ENCODE peak calls at places on chromosome 2, in six cellular contexts. One of them, this sample, is unnamed.

GRCh38 chr2:203195331-203195730 is 43.5 kb upstream of the CYP20A1 start:
- DNase-seq in AG10803: peak
- DNase-seq in COR-L47: no peak
- DNase-seq in CD4-positive, alpha-beta T cell: no peak
- DNase-seq in SW480: no peak
- DNase-seq in upper lobe of right lung: no peak
- DNase-seq in this sample: no peak

GRCh38 chr2:10231551-10232085 is 71.1 kb upstream of the HPCAL1 start:
- DNase-seq in AG10803: no peak
- DNase-seq in COR-L47: no peak
- DNase-seq in CD4-positive, alpha-beta T cell: peak
- DNase-seq in SW480: no peak
- DNase-seq in upper lobe of right lung: peak
- DNase-seq in this sample: no peak

GRCh38 chr2:53452957-53453748 is 314.5 kb upstream of the CHAC2 start:
- DNase-seq in AG10803: no peak
- DNase-seq in COR-L47: no peak
- DNase-seq in CD4-positive, alpha-beta T cell: no peak
- DNase-seq in SW480: peak
- DNase-seq in upper lobe of right lung: no peak
- DNase-seq in this sample: no peak

GRCh38 chr2:138722316-138722715 is 57.9 kb downstream of the NXPH2 start:
- DNase-seq in AG10803: peak
- DNase-seq in COR-L47: no peak
- DNase-seq in CD4-positive, alpha-beta T cell: no peak
- DNase-seq in SW480: no peak
- DNase-seq in upper lobe of right lung: no peak
- DNase-seq in this sample: no peak

GRCh38 chr2:201971516-201972228 is 62.0 kb upstream of the FZD7 start:
- DNase-seq in AG10803: peak
- DNase-seq in COR-L47: no peak
- DNase-seq in CD4-positive, alpha-beta T cell: no peak
- DNase-seq in SW480: no peak
- DNase-seq in upper lobe of right lung: no peak
- DNase-seq in this sample: no peak

GRCh38 chr2:96259497-96259921 is 6.3 kb downstream of the TMEM127 start:
- DNase-seq in AG10803: no peak
- DNase-seq in COR-L47: no peak
- DNase-seq in CD4-positive, alpha-beta T cell: no peak
- DNase-seq in SW480: peak
- DNase-seq in upper lobe of right lung: no peak
- DNase-seq in this sample: no peak

GRCh38 chr2:117760916-117761315 is 53.6 kb upstream of the DDX18 start:
- DNase-seq in AG10803: no peak
- DNase-seq in COR-L47: no peak
- DNase-seq in CD4-positive, alpha-beta T cell: no peak
- DNase-seq in SW480: no peak
- DNase-seq in upper lobe of right lung: no peak
- DNase-seq in this sample: no peak

GRCh38 chr2:203252851-203253250 is 14.0 kb downstream of the CYP20A1 start:
- DNase-seq in AG10803: no peak
- DNase-seq in COR-L47: no peak
- DNase-seq in CD4-positive, alpha-beta T cell: no peak
- DNase-seq in SW480: no peak
- DNase-seq in upper lobe of right lung: no peak
- DNase-seq in this sample: no peak

GRCh38 chr2:176584333-176584732 is 315.1 kb downstream of the MTX2 start:
- DNase-seq in AG10803: peak
- DNase-seq in COR-L47: no peak
- DNase-seq in CD4-positive, alpha-beta T cell: no peak
- DNase-seq in SW480: peak
- DNase-seq in upper lobe of right lung: no peak
- DNase-seq in this sample: no peak

GRCh38 chr2:170156592-170156991 is 21.4 kb upstream of the MYO3B start:
- DNase-seq in AG10803: no peak
- DNase-seq in COR-L47: no peak
- DNase-seq in CD4-positive, alpha-beta T cell: no peak
- DNase-seq in SW480: no peak
- DNase-seq in upper lobe of right lung: no peak
- DNase-seq in this sample: no peak

GRCh38 chr2:32009479-32010256 is 1.1 kb downstream of the MEMO1 start:
- DNase-seq in AG10803: peak
- DNase-seq in COR-L47: no peak
- DNase-seq in CD4-positive, alpha-beta T cell: peak
- DNase-seq in SW480: peak
- DNase-seq in upper lobe of right lung: peak
- DNase-seq in this sample: peak

GRCh38 chr2:20443276-20443920 is 3.5 kb upstream of the RHOB start:
- DNase-seq in AG10803: peak
- DNase-seq in COR-L47: peak
- DNase-seq in CD4-positive, alpha-beta T cell: no peak
- DNase-seq in SW480: peak
- DNase-seq in upper lobe of right lung: peak
- DNase-seq in this sample: peak

GRCh38 chr2:239035361-239035814 is 187.5 kb downstream of the TWIST2 start:
- DNase-seq in AG10803: no peak
- DNase-seq in COR-L47: no peak
- DNase-seq in CD4-positive, alpha-beta T cell: peak
- DNase-seq in SW480: no peak
- DNase-seq in upper lobe of right lung: peak
- DNase-seq in this sample: peak

GRCh38 chr2:113963965-113964364 is 74.1 kb downstream of the ACTR3 start:
- DNase-seq in AG10803: peak
- DNase-seq in COR-L47: no peak
- DNase-seq in CD4-positive, alpha-beta T cell: no peak
- DNase-seq in SW480: no peak
- DNase-seq in upper lobe of right lung: no peak
- DNase-seq in this sample: no peak

GRCh38 chr2:173544621-173545363 is 190.1 kb downstream of the CDCA7 start:
- DNase-seq in AG10803: no peak
- DNase-seq in COR-L47: no peak
- DNase-seq in CD4-positive, alpha-beta T cell: no peak
- DNase-seq in SW480: no peak
- DNase-seq in upper lobe of right lung: no peak
- DNase-seq in this sample: no peak

GRCh38 chr2:230901006-230901405 is 24.0 kb downstream of the GPR55 start:
- DNase-seq in AG10803: no peak
- DNase-seq in COR-L47: no peak
- DNase-seq in CD4-positive, alpha-beta T cell: peak
- DNase-seq in SW480: no peak
- DNase-seq in upper lobe of right lung: no peak
- DNase-seq in this sample: no peak

GRCh38 chr2:20179755-20180594 is 45.0 kb downstream of the SDC1 start:
- DNase-seq in AG10803: no peak
- DNase-seq in COR-L47: no peak
- DNase-seq in CD4-positive, alpha-beta T cell: no peak
- DNase-seq in SW480: peak
- DNase-seq in upper lobe of right lung: peak
- DNase-seq in this sample: no peak

GRCh38 chr2:23751747-23752265 is 175.1 kb downstream of the ATAD2B start:
- DNase-seq in AG10803: no peak
- DNase-seq in COR-L47: no peak
- DNase-seq in CD4-positive, alpha-beta T cell: no peak
- DNase-seq in SW480: no peak
- DNase-seq in upper lobe of right lung: no peak
- DNase-seq in this sample: no peak

GRCh38 chr2:137809252-137809651 is 155.0 kb upstream of the HNMT start:
- DNase-seq in AG10803: no peak
- DNase-seq in COR-L47: no peak
- DNase-seq in CD4-positive, alpha-beta T cell: no peak
- DNase-seq in SW480: no peak
- DNase-seq in upper lobe of right lung: no peak
- DNase-seq in this sample: no peak

GRCh38 chr2:57906152-57906732 is 140.4 kb upstream of the VRK2 start:
- DNase-seq in AG10803: peak
- DNase-seq in COR-L47: no peak
- DNase-seq in CD4-positive, alpha-beta T cell: no peak
- DNase-seq in SW480: peak
- DNase-seq in upper lobe of right lung: no peak
- DNase-seq in this sample: peak